ENCODE peak calls at places on chromosomes 16 and 17, in six cellular contexts. One of them, this sample, is unnamed.

GRCh38 chr17:68057531-68057952 is 22.0 kb downstream of the KPNA2 start:
- DNase-seq in adrenal gland: peak; percentile 71
- DNase-seq in RWPE1: no peak
- DNase-seq in H9: no peak
- DNase-seq in choroid plexus epithelial cell: peak; percentile 72
- DNase-seq in kidney epithelial cell: no peak
- DNase-seq in this sample: no peak

GRCh38 chr17:38428150-38428642 is at the start of gene ARHGAP23:
- DNase-seq in adrenal gland: peak; percentile 92
- DNase-seq in RWPE1: peak; percentile 72
- DNase-seq in H9: peak; percentile 84
- DNase-seq in choroid plexus epithelial cell: peak; percentile 70
- DNase-seq in kidney epithelial cell: no peak
- DNase-seq in this sample: no peak

GRCh38 chr17:61322316-61323014 is 77.2 kb upstream of the TBX2 start:
- DNase-seq in adrenal gland: no peak
- DNase-seq in RWPE1: no peak
- DNase-seq in H9: no peak
- DNase-seq in choroid plexus epithelial cell: no peak
- DNase-seq in kidney epithelial cell: no peak
- DNase-seq in this sample: no peak

GRCh38 chr17:6346387-6346786 is 88.5 kb downstream of the AIPL1 start:
- DNase-seq in adrenal gland: no peak
- DNase-seq in RWPE1: no peak
- DNase-seq in H9: no peak
- DNase-seq in choroid plexus epithelial cell: no peak
- DNase-seq in kidney epithelial cell: no peak
- DNase-seq in this sample: no peak

GRCh38 chr17:77834170-77835115 is 124.1 kb upstream of the TNRC6C start:
- DNase-seq in adrenal gland: peak; percentile 90
- DNase-seq in RWPE1: peak; percentile 88
- DNase-seq in H9: peak; percentile 84
- DNase-seq in choroid plexus epithelial cell: peak; percentile 91
- DNase-seq in kidney epithelial cell: peak; percentile 77
- DNase-seq in this sample: no peak

GRCh38 chr16:2156025-2156848 is 655 bp downstream of the TRAF7 start:
- DNase-seq in adrenal gland: no peak
- DNase-seq in RWPE1: no peak
- DNase-seq in H9: no peak
- DNase-seq in choroid plexus epithelial cell: peak; percentile 77
- DNase-seq in kidney epithelial cell: no peak
- DNase-seq in this sample: no peak

GRCh38 chr16:88857728-88858339 is 907 bp downstream of the TRAPPC2L start:
- DNase-seq in adrenal gland: peak; percentile 91
- DNase-seq in RWPE1: peak; percentile 52
- DNase-seq in H9: peak; percentile 64
- DNase-seq in choroid plexus epithelial cell: peak; percentile 92
- DNase-seq in kidney epithelial cell: peak; percentile 35
- DNase-seq in this sample: peak; percentile 27

GRCh38 chr17:44916059-44916780 is 920 bp upstream of the GFAP start:
- DNase-seq in adrenal gland: no peak
- DNase-seq in RWPE1: no peak
- DNase-seq in H9: no peak
- DNase-seq in choroid plexus epithelial cell: no peak
- DNase-seq in kidney epithelial cell: no peak
- DNase-seq in this sample: no peak

GRCh38 chr17:48240562-48241130 is 133.1 kb downstream of the SNX11 start:
- DNase-seq in adrenal gland: no peak
- DNase-seq in RWPE1: peak; percentile 18
- DNase-seq in H9: no peak
- DNase-seq in choroid plexus epithelial cell: peak; percentile 47
- DNase-seq in kidney epithelial cell: no peak
- DNase-seq in this sample: no peak

GRCh38 chr16:48276102-48276501 is 28.8 kb upstream of the ABCC11 start:
- DNase-seq in adrenal gland: peak; percentile 71
- DNase-seq in RWPE1: no peak
- DNase-seq in H9: no peak
- DNase-seq in choroid plexus epithelial cell: peak; percentile 39
- DNase-seq in kidney epithelial cell: no peak
- DNase-seq in this sample: no peak

GRCh38 chr17:73278465-73279453 is 17.1 kb upstream of the CPSF4L start:
- DNase-seq in adrenal gland: peak; percentile 93
- DNase-seq in RWPE1: no peak
- DNase-seq in H9: peak; percentile 31
- DNase-seq in choroid plexus epithelial cell: no peak
- DNase-seq in kidney epithelial cell: no peak
- DNase-seq in this sample: no peak

GRCh38 chr16:56603589-56603988 is 4.8 kb upstream of the MT2A start:
- DNase-seq in adrenal gland: peak; percentile 90
- DNase-seq in RWPE1: no peak
- DNase-seq in H9: peak; percentile 74
- DNase-seq in choroid plexus epithelial cell: peak; percentile 63
- DNase-seq in kidney epithelial cell: no peak
- DNase-seq in this sample: no peak

GRCh38 chr16:14409563-14409962 is 220.5 kb downstream of the PARN start:
- DNase-seq in adrenal gland: peak; percentile 69
- DNase-seq in RWPE1: peak; percentile 37
- DNase-seq in H9: no peak
- DNase-seq in choroid plexus epithelial cell: peak; percentile 97
- DNase-seq in kidney epithelial cell: peak; percentile 84
- DNase-seq in this sample: no peak

GRCh38 chr16:88315543-88316105 is 67.1 kb upstream of the ZNF469 start:
- DNase-seq in adrenal gland: peak; percentile 66
- DNase-seq in RWPE1: peak; percentile 91
- DNase-seq in H9: no peak
- DNase-seq in choroid plexus epithelial cell: peak; percentile 67
- DNase-seq in kidney epithelial cell: peak; percentile 31
- DNase-seq in this sample: no peak

GRCh38 chr16:89678258-89678657 is 8.2 kb upstream of the CDK10 start:
- DNase-seq in adrenal gland: no peak
- DNase-seq in RWPE1: no peak
- DNase-seq in H9: no peak
- DNase-seq in choroid plexus epithelial cell: no peak
- DNase-seq in kidney epithelial cell: no peak
- DNase-seq in this sample: no peak

GRCh38 chr16:55703003-55704001 is 47.5 kb downstream of the SLC6A2 start:
- DNase-seq in adrenal gland: peak; percentile 50
- DNase-seq in RWPE1: peak; percentile 49
- DNase-seq in H9: no peak
- DNase-seq in choroid plexus epithelial cell: peak; percentile 84
- DNase-seq in kidney epithelial cell: peak; percentile 19
- DNase-seq in this sample: no peak

GRCh38 chr16:31471875-31472558 is at the start of gene TGFB1I1:
- DNase-seq in adrenal gland: no peak
- DNase-seq in RWPE1: peak; percentile 45
- DNase-seq in H9: peak; percentile 50
- DNase-seq in choroid plexus epithelial cell: peak; percentile 78
- DNase-seq in kidney epithelial cell: no peak
- DNase-seq in this sample: no peak

GRCh38 chr17:1068356-1068755 is 71.4 kb downstream of the TIMM22 start:
- DNase-seq in adrenal gland: no peak
- DNase-seq in RWPE1: no peak
- DNase-seq in H9: no peak
- DNase-seq in choroid plexus epithelial cell: no peak
- DNase-seq in kidney epithelial cell: no peak
- DNase-seq in this sample: no peak

GRCh38 chr16:47732806-47733150 is 271.6 kb downstream of the PHKB start:
- DNase-seq in adrenal gland: no peak
- DNase-seq in RWPE1: peak; percentile 81
- DNase-seq in H9: peak; percentile 45
- DNase-seq in choroid plexus epithelial cell: peak; percentile 96
- DNase-seq in kidney epithelial cell: peak; percentile 14
- DNase-seq in this sample: no peak

GRCh38 chr16:13907431-13907830 is 12.5 kb upstream of the ERCC4 start:
- DNase-seq in adrenal gland: no peak
- DNase-seq in RWPE1: no peak
- DNase-seq in H9: no peak
- DNase-seq in choroid plexus epithelial cell: no peak
- DNase-seq in kidney epithelial cell: no peak
- DNase-seq in this sample: no peak

GRCh38 chr17:57986841-57987581 is 1.0 kb downstream of the VEZF1 start:
- DNase-seq in adrenal gland: peak; percentile 75
- DNase-seq in RWPE1: no peak
- DNase-seq in H9: no peak
- DNase-seq in choroid plexus epithelial cell: peak; percentile 77
- DNase-seq in kidney epithelial cell: peak; percentile 54
- DNase-seq in this sample: no peak

GRCh38 chr17:55795098-55795497 is 44.2 kb downstream of the PCTP start:
- DNase-seq in adrenal gland: no peak
- DNase-seq in RWPE1: no peak
- DNase-seq in H9: no peak
- DNase-seq in choroid plexus epithelial cell: no peak
- DNase-seq in kidney epithelial cell: no peak
- DNase-seq in this sample: no peak

GRCh38 chr17:65131946-65132345 is 5.2 kb upstream of the RGS9 start:
- DNase-seq in adrenal gland: no peak
- DNase-seq in RWPE1: no peak
- DNase-seq in H9: no peak
- DNase-seq in choroid plexus epithelial cell: peak; percentile 50
- DNase-seq in kidney epithelial cell: no peak
- DNase-seq in this sample: no peak

GRCh38 chr17:61040666-61041065 is 359.0 kb upstream of the TBX2 start:
- DNase-seq in adrenal gland: no peak
- DNase-seq in RWPE1: no peak
- DNase-seq in H9: no peak
- DNase-seq in choroid plexus epithelial cell: no peak
- DNase-seq in kidney epithelial cell: no peak
- DNase-seq in this sample: no peak

GRCh38 chr16:4689091-4689671 is 4.2 kb upstream of the NUDT16L1 start:
- DNase-seq in adrenal gland: no peak
- DNase-seq in RWPE1: no peak
- DNase-seq in H9: no peak
- DNase-seq in choroid plexus epithelial cell: no peak
- DNase-seq in kidney epithelial cell: no peak
- DNase-seq in this sample: no peak

GRCh38 chr17:37017355-37017754 is 68.6 kb downstream of the AATF start:
- DNase-seq in adrenal gland: no peak
- DNase-seq in RWPE1: no peak
- DNase-seq in H9: no peak
- DNase-seq in choroid plexus epithelial cell: no peak
- DNase-seq in kidney epithelial cell: no peak
- DNase-seq in this sample: no peak

GRCh38 chr17:43170766-43171681 is at the start of gene NBR1:
- DNase-seq in adrenal gland: peak; percentile 99
- DNase-seq in RWPE1: peak; percentile 99
- DNase-seq in H9: peak; percentile 99
- DNase-seq in choroid plexus epithelial cell: peak; percentile 99
- DNase-seq in kidney epithelial cell: peak; percentile 88
- DNase-seq in this sample: peak; percentile 98
- TF ChIP-seq CTCF in adrenal gland: no peak
- TF ChIP-seq CTCF in RWPE1: no peak
- TF ChIP-seq CTCF in H9: peak; percentile 40
- TF ChIP-seq CTCF in choroid plexus epithelial cell: peak; percentile 28
- TF ChIP-seq CTCF in kidney epithelial cell: no peak
- TF ChIP-seq CTCF in this sample: peak; percentile 12

GRCh38 chr17:81854974-81855774 is 5.2 kb downstream of the P4HB start:
- DNase-seq in adrenal gland: no peak
- DNase-seq in RWPE1: no peak
- DNase-seq in H9: no peak
- DNase-seq in choroid plexus epithelial cell: no peak
- DNase-seq in kidney epithelial cell: no peak
- DNase-seq in this sample: no peak
- TF ChIP-seq CTCF in adrenal gland: no peak
- TF ChIP-seq CTCF in RWPE1: no peak
- TF ChIP-seq CTCF in H9: peak; percentile 42
- TF ChIP-seq CTCF in choroid plexus epithelial cell: peak; percentile 18
- TF ChIP-seq CTCF in kidney epithelial cell: peak; percentile 18
- TF ChIP-seq CTCF in this sample: peak; percentile 38

GRCh38 chr17:28727727-28728363 is 743 bp upstream of the NEK8 start:
- DNase-seq in adrenal gland: peak; percentile 69
- DNase-seq in RWPE1: peak; percentile 71
- DNase-seq in H9: peak; percentile 95
- DNase-seq in choroid plexus epithelial cell: peak; percentile 44
- DNase-seq in kidney epithelial cell: no peak
- DNase-seq in this sample: peak; percentile 81
- TF ChIP-seq CTCF in adrenal gland: no peak
- TF ChIP-seq CTCF in RWPE1: peak; percentile 23
- TF ChIP-seq CTCF in H9: peak; percentile 46
- TF ChIP-seq CTCF in choroid plexus epithelial cell: peak; percentile 35
- TF ChIP-seq CTCF in kidney epithelial cell: peak; percentile 17
- TF ChIP-seq CTCF in this sample: peak; percentile 14

GRCh38 chr16:67842509-67843342 is 606 bp downstream of the THAP11 start:
- DNase-seq in adrenal gland: peak; percentile 79
- DNase-seq in RWPE1: peak; percentile 38
- DNase-seq in H9: peak; percentile 68
- DNase-seq in choroid plexus epithelial cell: peak; percentile 69
- DNase-seq in kidney epithelial cell: no peak
- DNase-seq in this sample: no peak
- TF ChIP-seq CTCF in adrenal gland: no peak
- TF ChIP-seq CTCF in RWPE1: peak; percentile 31
- TF ChIP-seq CTCF in H9: peak; percentile 44
- TF ChIP-seq CTCF in choroid plexus epithelial cell: peak; percentile 55
- TF ChIP-seq CTCF in kidney epithelial cell: peak; percentile 39
- TF ChIP-seq CTCF in this sample: peak; percentile 34

GRCh38 chr17:28685366-28685765 is 23.4 kb downstream of the SUPT6H start:
- DNase-seq in adrenal gland: no peak
- DNase-seq in RWPE1: no peak
- DNase-seq in H9: no peak
- DNase-seq in choroid plexus epithelial cell: no peak
- DNase-seq in kidney epithelial cell: no peak
- DNase-seq in this sample: no peak

GRCh38 chr17:28682655-28683054 is 20.6 kb downstream of the SUPT6H start:
- DNase-seq in adrenal gland: no peak
- DNase-seq in RWPE1: no peak
- DNase-seq in H9: no peak
- DNase-seq in choroid plexus epithelial cell: no peak
- DNase-seq in kidney epithelial cell: no peak
- DNase-seq in this sample: no peak

GRCh38 chr17:28688481-28688880 is 23.2 kb downstream of the PROCA1 start:
- DNase-seq in adrenal gland: no peak
- DNase-seq in RWPE1: no peak
- DNase-seq in H9: no peak
- DNase-seq in choroid plexus epithelial cell: no peak
- DNase-seq in kidney epithelial cell: no peak
- DNase-seq in this sample: no peak

GRCh38 chr17:28686296-28686695 is 24.3 kb downstream of the SUPT6H start:
- DNase-seq in adrenal gland: no peak
- DNase-seq in RWPE1: no peak
- DNase-seq in H9: no peak
- DNase-seq in choroid plexus epithelial cell: no peak
- DNase-seq in kidney epithelial cell: no peak
- DNase-seq in this sample: no peak

GRCh38 chr17:28684963-28685362 is 23.0 kb downstream of the SUPT6H start:
- DNase-seq in adrenal gland: peak; percentile 95
- DNase-seq in RWPE1: no peak
- DNase-seq in H9: no peak
- DNase-seq in choroid plexus epithelial cell: peak; percentile 43
- DNase-seq in kidney epithelial cell: no peak
- DNase-seq in this sample: no peak
- TF ChIP-seq CTCF in adrenal gland: peak; percentile 35
- TF ChIP-seq CTCF in RWPE1: no peak
- TF ChIP-seq CTCF in H9: no peak
- TF ChIP-seq CTCF in choroid plexus epithelial cell: peak; percentile 7
- TF ChIP-seq CTCF in kidney epithelial cell: no peak
- TF ChIP-seq CTCF in this sample: no peak

GRCh38 chr16:81598083-81598482 is 153.5 kb downstream of the CMIP start:
- DNase-seq in adrenal gland: no peak
- DNase-seq in RWPE1: no peak
- DNase-seq in H9: no peak
- DNase-seq in choroid plexus epithelial cell: no peak
- DNase-seq in kidney epithelial cell: no peak
- DNase-seq in this sample: no peak
- TF ChIP-seq CTCF in adrenal gland: no peak
- TF ChIP-seq CTCF in RWPE1: no peak
- TF ChIP-seq CTCF in H9: peak; percentile 53
- TF ChIP-seq CTCF in choroid plexus epithelial cell: peak; percentile 23
- TF ChIP-seq CTCF in kidney epithelial cell: no peak
- TF ChIP-seq CTCF in this sample: peak; percentile 49